ENCODE peak calls at places on chromosomes 4 and X, in six cellular contexts. One of them, this sample, is unnamed.

GRCh38 chr4:128853741-128854140 is 44.2 kb downstream of the JADE1 start:
- DNase-seq in stimulated activated CD4-positive, alpha-beta T cell treated with anti-CD3 and anti-CD28 coated beads, Interleukin-2, amount 100 ng/mL, for 48 hours: no peak
- DNase-seq in CD8-positive, alpha-beta memory T cell: no peak
- DNase-seq in CD4-positive, CD25-positive, alpha-beta regulatory T cell: no peak
- DNase-seq in AG20443: no peak
- DNase-seq in stimulated activated CD8-positive, alpha-beta memory T cell treated with anti-CD3 and anti-CD28 coated beads, Interleukin-15, amount 100 ng/mL, for 1 hour: no peak
- DNase-seq in this sample: no peak

GRCh38 chr4:25030283-25031076 is at the start of gene LGI2:
- DNase-seq in stimulated activated CD4-positive, alpha-beta T cell treated with anti-CD3 and anti-CD28 coated beads, Interleukin-2, amount 100 ng/mL, for 48 hours: no peak
- DNase-seq in CD8-positive, alpha-beta memory T cell: no peak
- DNase-seq in CD4-positive, CD25-positive, alpha-beta regulatory T cell: no peak
- DNase-seq in AG20443: peak; percentile 75
- DNase-seq in stimulated activated CD8-positive, alpha-beta memory T cell treated with anti-CD3 and anti-CD28 coated beads, Interleukin-15, amount 100 ng/mL, for 1 hour: no peak
- DNase-seq in this sample: peak; percentile 17

GRCh38 chr4:1727117-1728031 is 6.1 kb downstream of the TACC3 start:
- DNase-seq in stimulated activated CD4-positive, alpha-beta T cell treated with anti-CD3 and anti-CD28 coated beads, Interleukin-2, amount 100 ng/mL, for 48 hours: no peak
- DNase-seq in CD8-positive, alpha-beta memory T cell: no peak
- DNase-seq in CD4-positive, CD25-positive, alpha-beta regulatory T cell: no peak
- DNase-seq in AG20443: no peak
- DNase-seq in stimulated activated CD8-positive, alpha-beta memory T cell treated with anti-CD3 and anti-CD28 coated beads, Interleukin-15, amount 100 ng/mL, for 1 hour: no peak
- DNase-seq in this sample: peak; percentile 86

GRCh38 chrX:44507292-44507691 is 35.4 kb downstream of the FUNDC1 start:
- DNase-seq in stimulated activated CD4-positive, alpha-beta T cell treated with anti-CD3 and anti-CD28 coated beads, Interleukin-2, amount 100 ng/mL, for 48 hours: no peak
- DNase-seq in CD8-positive, alpha-beta memory T cell: no peak
- DNase-seq in CD4-positive, CD25-positive, alpha-beta regulatory T cell: no peak
- DNase-seq in AG20443: no peak
- DNase-seq in stimulated activated CD8-positive, alpha-beta memory T cell treated with anti-CD3 and anti-CD28 coated beads, Interleukin-15, amount 100 ng/mL, for 1 hour: no peak
- DNase-seq in this sample: no peak

GRCh38 chr4:8427761-8428287 is 12.7 kb downstream of the ACOX3 start:
- DNase-seq in stimulated activated CD4-positive, alpha-beta T cell treated with anti-CD3 and anti-CD28 coated beads, Interleukin-2, amount 100 ng/mL, for 48 hours: no peak
- DNase-seq in CD8-positive, alpha-beta memory T cell: no peak
- DNase-seq in CD4-positive, CD25-positive, alpha-beta regulatory T cell: no peak
- DNase-seq in AG20443: peak; percentile 71
- DNase-seq in stimulated activated CD8-positive, alpha-beta memory T cell treated with anti-CD3 and anti-CD28 coated beads, Interleukin-15, amount 100 ng/mL, for 1 hour: no peak
- DNase-seq in this sample: peak; percentile 74

GRCh38 chrX:150361777-150362351 is 1.3 kb upstream of the MAMLD1 start:
- DNase-seq in stimulated activated CD4-positive, alpha-beta T cell treated with anti-CD3 and anti-CD28 coated beads, Interleukin-2, amount 100 ng/mL, for 48 hours: no peak
- DNase-seq in CD8-positive, alpha-beta memory T cell: no peak
- DNase-seq in CD4-positive, CD25-positive, alpha-beta regulatory T cell: no peak
- DNase-seq in AG20443: peak; percentile 60
- DNase-seq in stimulated activated CD8-positive, alpha-beta memory T cell treated with anti-CD3 and anti-CD28 coated beads, Interleukin-15, amount 100 ng/mL, for 1 hour: no peak
- DNase-seq in this sample: no peak

GRCh38 chr4:173405840-173406606 is 7.1 kb upstream of the SCRG1 start:
- DNase-seq in stimulated activated CD4-positive, alpha-beta T cell treated with anti-CD3 and anti-CD28 coated beads, Interleukin-2, amount 100 ng/mL, for 48 hours: no peak
- DNase-seq in CD8-positive, alpha-beta memory T cell: no peak
- DNase-seq in CD4-positive, CD25-positive, alpha-beta regulatory T cell: no peak
- DNase-seq in AG20443: no peak
- DNase-seq in stimulated activated CD8-positive, alpha-beta memory T cell treated with anti-CD3 and anti-CD28 coated beads, Interleukin-15, amount 100 ng/mL, for 1 hour: no peak
- DNase-seq in this sample: no peak

GRCh38 chr4:85644061-85644460 is 169.1 kb downstream of the ARHGAP24 start:
- DNase-seq in stimulated activated CD4-positive, alpha-beta T cell treated with anti-CD3 and anti-CD28 coated beads, Interleukin-2, amount 100 ng/mL, for 48 hours: no peak
- DNase-seq in CD8-positive, alpha-beta memory T cell: no peak
- DNase-seq in CD4-positive, CD25-positive, alpha-beta regulatory T cell: no peak
- DNase-seq in AG20443: no peak
- DNase-seq in stimulated activated CD8-positive, alpha-beta memory T cell treated with anti-CD3 and anti-CD28 coated beads, Interleukin-15, amount 100 ng/mL, for 1 hour: no peak
- DNase-seq in this sample: no peak

GRCh38 chr4:124970011-124970410 is 257.5 kb upstream of the ANKRD50 start:
- DNase-seq in stimulated activated CD4-positive, alpha-beta T cell treated with anti-CD3 and anti-CD28 coated beads, Interleukin-2, amount 100 ng/mL, for 48 hours: no peak
- DNase-seq in CD8-positive, alpha-beta memory T cell: no peak
- DNase-seq in CD4-positive, CD25-positive, alpha-beta regulatory T cell: no peak
- DNase-seq in AG20443: no peak
- DNase-seq in stimulated activated CD8-positive, alpha-beta memory T cell treated with anti-CD3 and anti-CD28 coated beads, Interleukin-15, amount 100 ng/mL, for 1 hour: no peak
- DNase-seq in this sample: peak; percentile 68

GRCh38 chr4:156824451-156825060 is 147.0 kb downstream of the PDGFC start:
- DNase-seq in stimulated activated CD4-positive, alpha-beta T cell treated with anti-CD3 and anti-CD28 coated beads, Interleukin-2, amount 100 ng/mL, for 48 hours: no peak
- DNase-seq in CD8-positive, alpha-beta memory T cell: no peak
- DNase-seq in CD4-positive, CD25-positive, alpha-beta regulatory T cell: no peak
- DNase-seq in AG20443: no peak
- DNase-seq in stimulated activated CD8-positive, alpha-beta memory T cell treated with anti-CD3 and anti-CD28 coated beads, Interleukin-15, amount 100 ng/mL, for 1 hour: no peak
- DNase-seq in this sample: no peak

GRCh38 chrX:30060718-30061117 is 154.6 kb upstream of the MAGEB2 start:
- DNase-seq in stimulated activated CD4-positive, alpha-beta T cell treated with anti-CD3 and anti-CD28 coated beads, Interleukin-2, amount 100 ng/mL, for 48 hours: no peak
- DNase-seq in CD8-positive, alpha-beta memory T cell: no peak
- DNase-seq in CD4-positive, CD25-positive, alpha-beta regulatory T cell: no peak
- DNase-seq in AG20443: no peak
- DNase-seq in stimulated activated CD8-positive, alpha-beta memory T cell treated with anti-CD3 and anti-CD28 coated beads, Interleukin-15, amount 100 ng/mL, for 1 hour: no peak
- DNase-seq in this sample: peak; percentile 26

This sample was measured in cardiac fibroblast.